ENCODE peak calls at places on chromosomes 12 and 14, in nine cellular contexts. S is left colon; W is cardiac muscle cell; G is SHP77; Y is iPS-NIHi11; Z is putamen; K is caudate nucleus; U is stimulated activated naive B cell treated with anti-CD40 and anti-IgM and Interleukin-4, amounts not matched to agents 10 μg/mL and 1 μg/mL and 100 μg/mL, for 72 hours; X is SW 1271. N is an unnamed sample.

GRCh38 chr12:50659690-50660424 is 104.0 kb upstream of the ATF1 start:
- DNase-seq in S (peak; percentile 23), W (no peak), U (no peak), G (no peak), K (no peak), X (no peak), Z (no peak), Y (no peak), N (no peak)

GRCh38 chr14:24277606-24278321 is 6.4 kb upstream of the RABGGTA start:
- DNase-seq in W (no peak), X (no peak), Z (no peak), Y (no peak), K (no peak), U (peak; percentile 21), G (no peak), S (no peak), N (no peak)

GRCh38 chr12:76708291-76708690 is 55.6 kb upstream of the ZDHHC17 start:
- DNase-seq in K (no peak), Y (no peak), W (no peak), U (no peak), X (no peak), Z (no peak), G (no peak), S (no peak), N (no peak)

GRCh38 chr14:81273521-81273920 is 52.8 kb upstream of the GTF2A1 start:
- DNase-seq in G (no peak), X (no peak), W (no peak), K (no peak), U (no peak), Z (no peak), S (no peak), Y (peak; percentile 41), N (no peak)

GRCh38 chr12:12024958-12025682 is 45.6 kb upstream of the BCL2L14 start:
- DNase-seq in Z (no peak), Y (no peak), X (no peak), U (peak; percentile 39), K (no peak), G (no peak), S (peak; percentile 69), W (no peak), N (no peak)

GRCh38 chr12:64609543-64610091 is 678 bp upstream of the RASSF3 start:
- DNase-seq in Z (no peak), Y (no peak), S (no peak), U (no peak), K (no peak), G (peak; percentile 25), X (no peak), W (peak; percentile 21), N (no peak)

GRCh38 chr12:53798575-53798974 is 46.8 kb upstream of the CISTR start:
- DNase-seq in U (no peak), G (no peak), Z (peak; percentile 89), W (peak; percentile 67), X (no peak), Y (peak; percentile 27), K (peak; percentile 74), S (no peak), N (no peak)

GRCh38 chr12:132736913-132737312 is 24.7 kb downstream of the ANKLE2 start:
- DNase-seq in G (no peak), S (no peak), W (no peak), U (no peak), K (no peak), Y (no peak), Z (no peak), X (no peak), N (no peak)

GRCh38 chr12:89769483-89769818 is 60.8 kb upstream of the ATP2B1 start:
- DNase-seq in U (no peak), K (no peak), X (no peak), G (no peak), W (no peak), Y (no peak), Z (no peak), S (no peak), N (no peak)

GRCh38 chr12:5691943-5692342 is 253.1 kb downstream of the ANO2 start:
- DNase-seq in S (no peak), X (no peak), G (no peak), W (no peak), Z (no peak), U (no peak), Y (no peak), K (no peak), N (no peak)

GRCh38 chr12:75482636-75483035 is 2.1 kb downstream of the GLIPR1 start:
- DNase-seq in Z (no peak), U (no peak), K (no peak), Y (no peak), X (no peak), G (no peak), W (peak; percentile 26), S (no peak), N (no peak)

GRCh38 chr14:97329701-97330100 is 532.5 kb downstream of the VRK1 start:
- DNase-seq in Y (no peak), U (no peak), G (no peak), X (no peak), K (no peak), W (no peak), S (no peak), Z (no peak), N (no peak)

GRCh38 chr12:43063642-43064041 is 474.1 kb upstream of the PRICKLE1 start:
- DNase-seq in X (no peak), S (no peak), Z (no peak), W (peak; percentile 14), G (no peak), K (no peak), Y (no peak), U (no peak), N (no peak)

GRCh38 chr14:105281354-105282097 is 19.3 kb downstream of the BRF1 start:
- DNase-seq in U (no peak), W (peak; percentile 77), Z (peak; percentile 49), X (peak; percentile 36), G (peak; percentile 37), S (no peak), Y (peak; percentile 65), K (peak; percentile 33), N (peak; percentile 60)

GRCh38 chr14:71625175-71625574 is 307.1 kb upstream of the RGS6 start:
- DNase-seq in X (no peak), Y (no peak), S (no peak), G (no peak), Z (no peak), U (no peak), K (no peak), W (peak; percentile 22), N (no peak)

GRCh38 chr14:45716506-45716905 is 463.5 kb upstream of the MIS18BP1 start:
- DNase-seq in S (no peak), W (no peak), K (no peak), X (no peak), U (no peak), G (peak; percentile 56), Y (peak; percentile 26), Z (no peak), N (no peak)

GRCh38 chr14:47195582-47195981 is 479.8 kb downstream of the MDGA2 start:
- DNase-seq in U (no peak), Z (no peak), Y (no peak), W (no peak), S (no peak), G (no peak), K (no peak), X (no peak), N (no peak)

GRCh38 chr12:98861232-98861631 is 216.1 kb downstream of the APAF1 start:
- DNase-seq in K (no peak), W (no peak), G (no peak), X (no peak), Y (no peak), Z (no peak), U (no peak), S (no peak), N (no peak)

GRCh38 chr12:28057856-28058615 is 85.5 kb upstream of the PTHLH start:
- DNase-seq in Z (no peak), U (no peak), Y (no peak), G (no peak), X (no peak), W (no peak), K (no peak), S (no peak), N (no peak)

GRCh38 chr14:90814806-90815566 is 1.2 kb downstream of the TTC7B start:
- DNase-seq in G (no peak), S (no peak), Z (no peak), U (no peak), X (no peak), W (no peak), Y (no peak), K (no peak), N (no peak)

GRCh38 chr12:116456683-116457082 is 102.5 kb upstream of the MAP1LC3B2 start:
- DNase-seq in W (peak; percentile 41), X (no peak), G (no peak), S (peak; percentile 48), K (no peak), U (no peak), Z (no peak), Y (no peak), N (no peak)

GRCh38 chr14:65336191-65336591 is 76.3 kb upstream of the FUT8 start:
- DNase-seq in Z (no peak), Y (no peak), S (no peak), G (no peak), X (no peak), K (no peak), W (peak; percentile 64), U (no peak), N (no peak)

GRCh38 chr14:91185721-91186120 is 58.8 kb downstream of the GPR68 start:
- DNase-seq in W (no peak), Z (no peak), S (no peak), K (no peak), G (no peak), X (no peak), U (no peak), Y (no peak), N (no peak)

GRCh38 chr12:1812650-1813302 is 7.6 kb upstream of the LRTM2 start:
- DNase-seq in U (no peak), G (no peak), Z (no peak), K (no peak), X (no peak), Y (no peak), W (peak; percentile 83), S (no peak), N (no peak)

GRCh38 chr14:55724736-55725135 is 144.7 kb downstream of the KTN1 start:
- DNase-seq in X (no peak), K (no peak), S (no peak), Y (no peak), Z (no peak), W (no peak), U (no peak), G (no peak), N (no peak)

GRCh38 chr12:1093166-1093751 is 102.2 kb downstream of the ERC1 start:
- DNase-seq in Y (peak; percentile 56), W (peak; percentile 77), S (no peak), X (peak; percentile 46), K (no peak), Z (peak; percentile 28), G (peak; percentile 7), U (peak; percentile 19), N (no peak)

GRCh38 chr12:62146323-62146722 is 113.9 kb upstream of the USP15 start:
- DNase-seq in U (no peak), Y (no peak), S (no peak), G (no peak), K (no peak), X (no peak), W (no peak), Z (no peak), N (no peak)

GRCh38 chr12:77349703-77350102 is 284.3 kb upstream of the E2F7 start:
- DNase-seq in Y (no peak), S (no peak), W (no peak), K (no peak), G (no peak), Z (no peak), U (no peak), X (no peak), N (no peak)

GRCh38 chr12:57888407-57889157 is 42.1 kb upstream of the CTDSP2 start:
- DNase-seq in Y (peak; percentile 42), W (peak; percentile 67), G (peak; percentile 43), K (peak; percentile 71), Z (peak; percentile 83), U (no peak), X (no peak), S (peak; percentile 75), N (no peak)

GRCh38 chr12:6329693-6330045 is 12.2 kb downstream of the TNFRSF1A start:
- DNase-seq in Y (no peak), S (no peak), U (no peak), K (no peak), W (no peak), Z (no peak), X (no peak), G (no peak), N (no peak)

GRCh38 chr12:5509557-5509956 is 77.6 kb downstream of the NTF3 start:
- DNase-seq in U (no peak), Y (no peak), S (no peak), Z (no peak), W (no peak), K (no peak), G (no peak), X (no peak), N (no peak)